ENCODE peak calls at places on chromosomes 5 and 9, in nine cellular contexts. F, Y, C, U, I, S, J, P and V are unnamed samples.

GRCh38 chr5:8005416-8005815 is 136.5 kb downstream of the MTRR start:
- DNase-seq in C (no peak), J (no peak), U (no peak), Y (no peak), F (no peak), I (no peak), S (no peak), P (no peak), V (no peak)

GRCh38 chr5:137122075-137122474 is 377.1 kb downstream of the SPOCK1 start:
- DNase-seq in U (no peak), C (no peak), J (peak), Y (no peak), I (peak), F (no peak), S (peak), P (no peak), V (no peak)

GRCh38 chr5:84088996-84089395 is 295.7 kb downstream of the EDIL3 start:
- DNase-seq in I (peak), F (no peak), U (peak), J (peak), P (no peak), S (peak), C (peak), Y (no peak), V (no peak)

GRCh38 chr9:93315118-93315517 is 131.2 kb downstream of the WNK2 start:
- DNase-seq in S (no peak), J (no peak), I (no peak), F (peak), P (no peak), C (no peak), U (no peak), Y (no peak), V (no peak)

GRCh38 chr9:114004221-114004716 is 73.8 kb downstream of the AMBP start:
- DNase-seq in U (no peak), C (peak), P (peak), F (peak), J (no peak), Y (peak), S (peak), I (no peak), V (no peak)

GRCh38 chr5:153753645-153754432 is 263.4 kb downstream of the GRIA1 start:
- DNase-seq in J (peak), S (no peak), P (no peak), C (no peak), Y (no peak), F (no peak), U (no peak), I (no peak), V (no peak)

GRCh38 chr9:104776787-104777186 is 12.9 kb downstream of the NIPSNAP3B start:
- DNase-seq in J (peak), F (no peak), U (peak), P (no peak), S (peak), I (peak), Y (no peak), C (peak), V (no peak)

GRCh38 chr5:130985776-130986175 is 179.3 kb downstream of the HINT1 start:
- DNase-seq in F (no peak), C (no peak), S (no peak), I (no peak), J (no peak), Y (no peak), P (no peak), U (no peak), V (no peak)

GRCh38 chr5:13932006-13932405 is 12.5 kb downstream of the DNAH5 start:
- DNase-seq in I (no peak), C (no peak), J (no peak), P (no peak), Y (no peak), S (no peak), F (no peak), U (no peak), V (no peak)

GRCh38 chr5:122150128-122150685 is 20.9 kb downstream of the ZNF474 start:
- DNase-seq in U (peak), P (no peak), C (peak), Y (no peak), J (no peak), F (no peak), I (peak), S (no peak), V (no peak)

GRCh38 chr9:99059074-99059894 is 45.6 kb upstream of the TGFBR1 start:
- DNase-seq in S (no peak), Y (no peak), J (no peak), F (no peak), C (no peak), I (no peak), U (no peak), P (no peak), V (no peak)

DNA sequence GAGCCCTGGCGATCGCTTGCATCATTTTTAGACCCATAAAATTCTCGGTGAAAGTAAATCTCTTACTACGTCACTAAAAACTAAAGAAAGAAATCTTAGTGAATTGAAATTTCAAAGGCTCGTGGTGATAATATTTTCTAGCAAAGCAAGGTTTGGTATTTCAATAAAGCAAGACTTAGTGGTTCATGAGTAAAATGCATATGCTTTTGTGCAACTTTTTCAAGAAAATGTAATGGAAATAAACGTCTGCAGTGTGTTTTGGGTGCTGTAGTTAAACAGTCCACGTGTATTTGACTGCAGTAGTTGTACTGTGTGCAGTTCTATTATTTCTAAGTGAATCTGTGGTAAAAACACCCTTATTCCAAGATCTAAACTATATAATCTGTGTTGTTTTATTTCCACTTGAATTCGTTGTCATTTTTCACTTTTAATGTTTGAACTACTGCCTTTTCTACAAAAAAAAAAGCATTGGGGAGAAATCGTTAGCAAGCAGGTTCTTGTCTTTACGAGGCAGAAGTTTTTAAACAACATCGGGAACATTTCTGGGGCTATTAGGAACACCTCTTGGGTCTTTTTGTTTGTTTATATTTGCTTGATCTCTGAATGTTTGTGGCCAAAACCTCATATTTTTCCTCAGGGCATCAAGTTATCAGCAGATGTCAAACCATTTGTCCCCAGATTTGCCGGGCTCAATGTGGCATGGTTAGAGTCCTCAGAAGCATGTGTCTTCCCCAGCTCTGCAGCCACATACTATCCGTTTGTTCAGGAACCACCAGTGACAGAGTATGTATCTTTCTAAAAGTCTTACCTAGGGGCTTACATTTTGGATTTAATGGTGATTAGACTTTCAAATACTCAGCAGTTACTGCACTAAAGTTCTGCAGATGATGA is 960 bp downstream of the SECISBP2 start:
- DNase-seq in Y (no peak), U (no peak), J (no peak), C (no peak), I (no peak), F (no peak), P (no peak), S (no peak), V (no peak)
- TF ChIP-seq CTCF in Y (no peak), U (no peak), J (no peak), C (no peak), I (no peak), F (no peak), P (no peak), S (no peak), V (peak)

GRCh38 chr5:41924526-41924871 is 582 bp upstream of the FBXO4 start:
- DNase-seq in U (peak), P (no peak), I (no peak), S (no peak), Y (no peak), C (no peak), F (no peak), J (no peak), V (no peak)
- H3K4me3 ChIP-seq in U (peak), P (peak), I (peak), S (peak), Y (peak), C (peak), F (peak), J (peak), V (peak)

GRCh38 chr9:128800061-128800460 is 13.0 kb downstream of the TBC1D13 start:
- DNase-seq in P (no peak), Y (no peak), C (no peak), F (no peak), J (no peak), S (no peak), I (no peak), U (no peak), V (no peak)

GRCh38 chr9:128807827-128808226 is 10.5 kb upstream of the ENDOG start:
- DNase-seq in J (no peak), U (no peak), P (no peak), I (no peak), Y (no peak), S (no peak), C (no peak), F (no peak), V (no peak)

GRCh38 chr9:128798896-128799295 is 11.8 kb downstream of the TBC1D13 start:
- DNase-seq in Y (no peak), U (no peak), J (no peak), I (no peak), P (no peak), S (no peak), F (no peak), C (no peak), V (no peak)

GRCh38 chr9:128805661-128806060 is 12.6 kb upstream of the ENDOG start:
- DNase-seq in J (no peak), U (no peak), F (no peak), Y (no peak), S (no peak), I (no peak), P (no peak), C (no peak), V (no peak)

GRCh38 chr9:128802482-128802881 is 15.4 kb downstream of the TBC1D13 start:
- DNase-seq in I (no peak), C (no peak), P (no peak), J (no peak), S (no peak), Y (no peak), F (no peak), U (no peak), V (no peak)
- TF ChIP-seq CTCF in I (no peak), C (no peak), P (no peak), J (no peak), S (no peak), Y (no peak), F (no peak), U (no peak), V (no peak)

GRCh38 chr9:111529787-111530186 is 4.8 kb downstream of the ZNF483 start:
- DNase-seq in F (no peak), C (no peak), U (no peak), P (no peak), I (no peak), S (no peak), J (no peak), Y (no peak), V (no peak)
- H3K4me3 ChIP-seq in F (no peak), C (no peak), U (no peak), P (no peak), I (no peak), S (no peak), J (no peak), Y (no peak), V (no peak)

GRCh38 chr9:27787941-27788340 is 214.7 kb upstream of the C9orf72 start:
- DNase-seq in I (no peak), Y (no peak), U (peak), P (no peak), S (no peak), J (no peak), F (no peak), C (peak), V (no peak)
- TF ChIP-seq CTCF in I (no peak), Y (no peak), U (peak), P (no peak), S (peak), J (no peak), F (no peak), C (peak), V (peak)

GRCh38 chr5:126849101-126849678 is 72.3 kb downstream of the LMNB1 start:
- DNase-seq in U (peak), J (peak), C (no peak), S (peak), P (no peak), Y (no peak), F (no peak), I (peak), V (no peak)

GRCh38 chr5:126854526-126855110 is 77.7 kb downstream of the LMNB1 start:
- DNase-seq in F (no peak), S (no peak), Y (no peak), P (no peak), C (no peak), I (no peak), U (no peak), J (no peak), V (no peak)

GRCh38 chr5:126852104-126852531 is 75.2 kb downstream of the LMNB1 start:
- DNase-seq in I (peak), S (peak), P (no peak), F (no peak), U (peak), Y (no peak), J (peak), C (no peak), V (no peak)

GRCh38 chr5:126852916-126853315 is 76.0 kb downstream of the LMNB1 start:
- DNase-seq in C (no peak), F (no peak), I (no peak), Y (no peak), S (no peak), J (no peak), U (no peak), P (no peak), V (no peak)

DNA sequence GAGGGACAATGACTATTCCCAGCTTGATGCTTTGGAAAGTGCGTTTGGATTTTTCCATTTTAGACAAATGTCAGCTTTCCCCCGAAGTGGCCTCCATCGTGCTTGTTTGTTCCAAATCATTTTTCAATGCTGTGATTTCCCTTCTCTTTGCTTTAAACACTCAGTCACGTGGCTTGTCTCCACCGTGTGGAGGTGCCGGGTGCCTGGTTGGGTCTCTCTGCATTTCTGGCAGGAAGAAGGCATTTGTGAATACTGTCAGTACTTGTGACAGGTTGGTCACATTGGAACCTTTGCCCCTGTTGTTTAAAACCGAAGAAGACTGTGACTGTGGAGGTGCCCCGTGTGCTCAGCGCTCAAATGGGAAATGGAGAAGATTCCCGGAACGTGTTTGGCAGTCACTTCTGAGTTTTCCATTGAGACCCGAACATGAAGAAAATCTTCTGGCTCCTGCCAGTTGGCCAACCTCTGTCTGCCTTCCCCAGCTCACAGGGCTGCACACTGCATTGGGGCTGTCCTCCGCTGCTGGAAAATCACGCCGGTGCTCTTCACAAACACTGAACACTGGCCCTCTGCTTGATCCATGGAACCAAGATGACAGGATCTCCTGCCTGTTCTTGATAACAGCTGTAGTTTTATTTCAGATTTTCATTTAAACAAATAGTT is 74.6 kb downstream of the LMNB1 start:
- DNase-seq in F (no peak), P (no peak), S (no peak), I (no peak), Y (no peak), U (no peak), J (no peak), C (no peak), V (no peak)
- H3K4me3 ChIP-seq in F (no peak), P (no peak), S (no peak), I (peak), Y (no peak), U (no peak), J (no peak), C (no peak), V (no peak)

GRCh38 chr9:105881654-105882349 is 187.5 kb downstream of the TMEM38B start:
- DNase-seq in P (peak), F (no peak), Y (peak), I (peak), S (peak), U (peak), C (peak), J (peak), V (no peak)
- TF ChIP-seq CTCF in P (peak), F (no peak), Y (peak), I (peak), S (peak), U (peak), C (peak), J (peak), V (peak)

DNA sequence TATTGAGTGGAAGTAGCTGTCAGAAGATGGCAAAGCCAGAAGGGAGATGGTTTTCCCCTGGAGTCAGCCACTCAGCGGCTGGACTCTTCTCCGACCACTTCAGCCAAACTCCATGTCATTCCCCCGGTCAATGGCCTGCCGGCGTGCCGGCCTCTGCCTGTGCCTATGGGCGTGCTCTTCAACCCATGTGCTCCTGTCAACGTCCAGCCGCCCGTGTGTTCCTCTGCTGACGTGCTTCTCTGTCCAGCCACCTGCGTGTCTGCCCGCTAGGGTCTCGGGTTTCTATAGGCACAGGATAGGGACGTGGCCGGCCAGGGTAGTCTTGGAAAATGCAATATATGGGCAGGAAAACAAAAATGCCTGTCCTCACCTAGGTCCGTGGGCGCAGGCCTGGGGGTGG is 77.7 kb upstream of the RUFY1 start:
- DNase-seq in J (no peak), U (no peak), P (no peak), Y (no peak), F (no peak), I (no peak), C (no peak), S (no peak), V (no peak)
- H3K4me3 ChIP-seq in J (no peak), U (no peak), P (no peak), Y (no peak), F (no peak), I (no peak), C (no peak), S (no peak), V (no peak)

GRCh38 chr9:121714075-121714705 is 62.8 kb downstream of the DAB2IP start:
- DNase-seq in S (no peak), P (no peak), C (no peak), F (no peak), Y (no peak), J (no peak), I (no peak), U (no peak), V (no peak)
- TF ChIP-seq CTCF in S (no peak), P (no peak), C (no peak), F (no peak), Y (no peak), J (no peak), I (no peak), U (no peak), V (no peak)

GRCh38 chr5:178441486-178442270 is 148.5 kb downstream of the COL23A1 start:
- DNase-seq in U (no peak), J (no peak), S (no peak), F (peak), P (no peak), Y (no peak), I (no peak), C (no peak), V (no peak)

GRCh38 chr5:178439411-178440162 is 150.6 kb downstream of the COL23A1 start:
- DNase-seq in P (no peak), J (no peak), I (no peak), F (peak), U (no peak), S (no peak), Y (no peak), C (no peak), V (no peak)

GRCh38 chr5:178440163-178440545 is 150.0 kb downstream of the COL23A1 start:
- DNase-seq in U (no peak), F (no peak), S (no peak), P (no peak), I (no peak), C (no peak), J (no peak), Y (no peak), V (no peak)

GRCh38 chr5:178445534-178445933 is 144.7 kb downstream of the COL23A1 start:
- DNase-seq in F (no peak), U (no peak), I (no peak), J (no peak), Y (no peak), C (no peak), S (no peak), P (no peak), V (no peak)

GRCh38 chr5:178442361-178443256 is 147.6 kb downstream of the COL23A1 start:
- DNase-seq in C (no peak), P (no peak), U (no peak), Y (no peak), S (no peak), I (no peak), J (no peak), F (peak), V (no peak)
- H3K4me3 ChIP-seq in C (no peak), P (no peak), U (no peak), Y (no peak), S (no peak), I (no peak), J (no peak), F (no peak), V (no peak)